ENCODE peak calls at places on chromosome 15, in four cellular contexts. One of them, this sample, is unnamed.

GRCh38 chr15:85554852-85555521 is 174.6 kb downstream of the AKAP13 start:
- DNase-seq in NT2/D1: no peak
- DNase-seq in H1: no peak
- DNase-seq in HepG2: no peak
- DNase-seq in this sample: no peak

GRCh38 chr15:101657968-101658784 is 6.0 kb upstream of the TM2D3 start:
- DNase-seq in NT2/D1: no peak
- DNase-seq in H1: no peak
- DNase-seq in HepG2: no peak
- DNase-seq in this sample: no peak

GRCh38 chr15:43299411-43299810 is 31.0 kb downstream of the LCMT2 start:
- DNase-seq in NT2/D1: no peak
- DNase-seq in H1: no peak
- DNase-seq in HepG2: no peak
- DNase-seq in this sample: no peak

GRCh38 chr15:57259511-57260143 is 116.7 kb upstream of the CGNL1 start:
- DNase-seq in NT2/D1: peak
- DNase-seq in H1: peak
- DNase-seq in HepG2: no peak
- DNase-seq in this sample: no peak

GRCh38 chr15:34362047-34362773 is 4.8 kb downstream of the LPCAT4 start:
- DNase-seq in NT2/D1: no peak
- DNase-seq in H1: no peak
- DNase-seq in HepG2: no peak
- DNase-seq in this sample: no peak

GRCh38 chr15:33154366-33155166 is 39.9 kb downstream of the FMN1 start:
- DNase-seq in NT2/D1: no peak
- DNase-seq in H1: no peak
- DNase-seq in HepG2: no peak
- DNase-seq in this sample: no peak

GRCh38 chr15:48096813-48097212 is 24.0 kb upstream of the SLC24A5 start:
- DNase-seq in NT2/D1: no peak
- DNase-seq in H1: no peak
- DNase-seq in HepG2: no peak
- DNase-seq in this sample: no peak

GRCh38 chr15:29220852-29221251 is 48.8 kb downstream of the NSMCE3 start:
- DNase-seq in NT2/D1: no peak
- DNase-seq in H1: no peak
- DNase-seq in HepG2: no peak
- DNase-seq in this sample: no peak

GRCh38 chr15:22258402-22259150 is 178.2 kb downstream of the OR4M2 start:
- DNase-seq in NT2/D1: no peak
- DNase-seq in H1: no peak
- DNase-seq in HepG2: no peak
- DNase-seq in this sample: no peak

GRCh38 chr15:44298878-44299277 is 10.4 kb downstream of the GOLM2 start:
- DNase-seq in NT2/D1: no peak
- DNase-seq in H1: no peak
- DNase-seq in HepG2: peak
- DNase-seq in this sample: no peak

GRCh38 chr15:44726136-44726535 is 10.2 kb upstream of the TRIM69 start:
- DNase-seq in NT2/D1: no peak
- DNase-seq in H1: no peak
- DNase-seq in HepG2: no peak
- DNase-seq in this sample: no peak

GRCh38 chr15:42511010-42511396 is 15.6 kb downstream of the SNAP23 start:
- DNase-seq in NT2/D1: no peak
- DNase-seq in H1: no peak
- DNase-seq in HepG2: no peak
- DNase-seq in this sample: no peak

GRCh38 chr15:97585408-97585807 is 375.1 kb upstream of the ARRDC4 start:
- DNase-seq in NT2/D1: no peak
- DNase-seq in H1: no peak
- DNase-seq in HepG2: no peak
- DNase-seq in this sample: no peak

GRCh38 chr15:51982013-51982769 is 10.6 kb upstream of the LEO1 start:
- DNase-seq in NT2/D1: no peak
- DNase-seq in H1: no peak
- DNase-seq in HepG2: peak
- DNase-seq in this sample: peak

GRCh38 chr15:26772588-26773484 is at the start of gene GABRB3:
- DNase-seq in NT2/D1: no peak
- DNase-seq in H1: no peak
- DNase-seq in HepG2: no peak
- DNase-seq in this sample: peak

GRCh38 chr15:66788024-66788423 is 86.0 kb downstream of the SMAD6 start:
- DNase-seq in NT2/D1: no peak
- DNase-seq in H1: no peak
- DNase-seq in HepG2: no peak
- DNase-seq in this sample: no peak

GRCh38 chr15:78715439-78715838 is 74.4 kb upstream of the CHRNB4 start:
- DNase-seq in NT2/D1: no peak
- DNase-seq in H1: no peak
- DNase-seq in HepG2: no peak
- DNase-seq in this sample: no peak

GRCh38 chr15:25250011-25250596 is 188.7 kb downstream of the UBE3A start:
- DNase-seq in NT2/D1: no peak
- DNase-seq in H1: no peak
- DNase-seq in HepG2: no peak
- DNase-seq in this sample: no peak

GRCh38 chr15:58398053-58398452 is 33.7 kb upstream of the LIPC start:
- DNase-seq in NT2/D1: no peak
- DNase-seq in H1: no peak
- DNase-seq in HepG2: no peak
- DNase-seq in this sample: no peak

GRCh38 chr15:61835476-61836106 is 224.7 kb downstream of the VPS13C start:
- DNase-seq in NT2/D1: peak
- DNase-seq in H1: peak
- DNase-seq in HepG2: peak
- DNase-seq in this sample: peak

GRCh38 chr15:72437650-72438316 is 36.3 kb upstream of the ARIH1 start:
- DNase-seq in NT2/D1: no peak
- DNase-seq in H1: no peak
- DNase-seq in HepG2: no peak
- DNase-seq in this sample: no peak

GRCh38 chr15:101045835-101046691 is 126.9 kb downstream of the LRRK1 start:
- DNase-seq in NT2/D1: no peak
- DNase-seq in H1: no peak
- DNase-seq in HepG2: no peak
- DNase-seq in this sample: no peak

GRCh38 chr15:35737521-35737920 is 191.6 kb upstream of the DPH6 start:
- DNase-seq in NT2/D1: no peak
- DNase-seq in H1: no peak
- DNase-seq in HepG2: no peak
- DNase-seq in this sample: no peak

GRCh38 chr15:68114840-68115239 is 60.7 kb downstream of the PIAS1 start:
- DNase-seq in NT2/D1: no peak
- DNase-seq in H1: no peak
- DNase-seq in HepG2: no peak
- DNase-seq in this sample: no peak

GRCh38 chr15:88646088-88646405 is 7.2 kb downstream of the ISG20 start:
- DNase-seq in NT2/D1: no peak
- DNase-seq in H1: no peak
- DNase-seq in HepG2: no peak
- DNase-seq in this sample: no peak

GRCh38 chr15:33834892-33835730 is 133.2 kb upstream of the CHRM5 start:
- DNase-seq in NT2/D1: peak
- DNase-seq in H1: peak
- DNase-seq in HepG2: no peak
- DNase-seq in this sample: no peak

GRCh38 chr15:78315686-78316085 is 16.3 kb upstream of the SKIC8 start:
- DNase-seq in NT2/D1: peak
- DNase-seq in H1: no peak
- DNase-seq in HepG2: peak
- DNase-seq in this sample: peak

GRCh38 chr15:43492673-43493601 is at the start of gene TP53BP1:
- DNase-seq in NT2/D1: peak
- DNase-seq in H1: peak
- DNase-seq in HepG2: peak
- DNase-seq in this sample: peak

GRCh38 chr15:74399511-74400312 is 32.3 kb upstream of the CYP11A1 start:
- DNase-seq in NT2/D1: no peak
- DNase-seq in H1: no peak
- DNase-seq in HepG2: no peak
- DNase-seq in this sample: no peak

GRCh38 chr15:69118089-69118488 is 42.3 kb upstream of the GLCE start:
- DNase-seq in NT2/D1: no peak
- DNase-seq in H1: no peak
- DNase-seq in HepG2: no peak
- DNase-seq in this sample: no peak

GRCh38 chr15:66834863-66835557 is 133.0 kb downstream of the SMAD6 start:
- DNase-seq in NT2/D1: peak
- DNase-seq in H1: no peak
- DNase-seq in HepG2: no peak
- DNase-seq in this sample: no peak

GRCh38 chr15:68383161-68384074 is 48.5 kb downstream of the ITGA11 start:
- DNase-seq in NT2/D1: peak
- DNase-seq in H1: no peak
- DNase-seq in HepG2: peak
- DNase-seq in this sample: peak

GRCh38 chr15:51030649-51031316 is 63.9 kb downstream of the TNFAIP8L3 start:
- DNase-seq in NT2/D1: no peak
- DNase-seq in H1: no peak
- DNase-seq in HepG2: peak
- DNase-seq in this sample: no peak

GRCh38 chr15:61046291-61046690 is 182.8 kb downstream of the RORA start:
- DNase-seq in NT2/D1: no peak
- DNase-seq in H1: no peak
- DNase-seq in HepG2: no peak
- DNase-seq in this sample: no peak

GRCh38 chr15:58506064-58506490 is 74.3 kb downstream of the LIPC start:
- DNase-seq in NT2/D1: no peak
- DNase-seq in H1: no peak
- DNase-seq in HepG2: no peak
- DNase-seq in this sample: no peak

GRCh38 chr15:49313650-49314049 is 109.4 kb upstream of the FGF7 start:
- DNase-seq in NT2/D1: no peak
- DNase-seq in H1: no peak
- DNase-seq in HepG2: no peak
- DNase-seq in this sample: no peak

GRCh38 chr15:95495033-95495541 is 835.4 kb upstream of the NR2F2 start:
- DNase-seq in NT2/D1: no peak
- DNase-seq in H1: no peak
- DNase-seq in HepG2: no peak
- DNase-seq in this sample: no peak

GRCh38 chr15:25171856-25172687 is 217.3 kb downstream of the SNRPN start:
- DNase-seq in NT2/D1: no peak
- DNase-seq in H1: no peak
- DNase-seq in HepG2: no peak
- DNase-seq in this sample: no peak

DNA sequence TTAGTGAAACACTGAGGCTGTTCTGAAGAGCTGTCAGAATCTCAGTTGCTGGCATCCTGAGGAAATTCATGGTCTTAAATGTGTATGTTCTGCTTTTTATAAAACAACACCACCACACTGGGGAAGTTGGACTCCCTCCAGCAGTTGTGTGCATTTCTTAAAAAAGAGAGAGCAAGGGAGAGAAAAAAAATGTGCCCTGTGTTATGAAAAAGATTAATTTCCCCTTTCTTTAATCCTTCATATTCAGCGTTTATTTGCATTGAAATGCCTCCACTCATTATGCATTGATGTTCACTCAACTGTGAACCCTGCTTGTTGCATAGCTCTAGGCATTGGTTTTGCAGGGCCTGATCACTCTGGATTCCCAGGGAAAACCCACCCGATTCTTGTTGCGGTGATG is 4.4 kb upstream of the ZNF609 start:
- DNase-seq in NT2/D1: no peak
- DNase-seq in H1: no peak
- DNase-seq in HepG2: no peak
- DNase-seq in this sample: no peak
- TF ChIP-seq SUZ12 in NT2/D1: no peak
- TF ChIP-seq SUZ12 in H1: no peak
- TF ChIP-seq SUZ12 in HepG2: no peak
- TF ChIP-seq SUZ12 in this sample: no peak

GRCh38 chr15:75451674-75452363 is at the start of gene SIN3A:
- DNase-seq in NT2/D1: peak
- DNase-seq in H1: peak
- DNase-seq in HepG2: peak
- DNase-seq in this sample: peak
- TF ChIP-seq SUZ12 in NT2/D1: no peak
- TF ChIP-seq SUZ12 in H1: no peak
- TF ChIP-seq SUZ12 in HepG2: no peak
- TF ChIP-seq SUZ12 in this sample: no peak

GRCh38 chr15:39756806-39757522 is 25.7 kb downstream of the FSIP1 start:
- DNase-seq in NT2/D1: peak
- DNase-seq in H1: no peak
- DNase-seq in HepG2: peak
- DNase-seq in this sample: peak
- TF ChIP-seq SUZ12 in NT2/D1: no peak
- TF ChIP-seq SUZ12 in H1: no peak
- TF ChIP-seq SUZ12 in HepG2: no peak
- TF ChIP-seq SUZ12 in this sample: no peak

GRCh38 chr15:89905846-89906378 is 6.8 kb downstream of the ARPIN start:
- DNase-seq in NT2/D1: no peak
- DNase-seq in H1: no peak
- DNase-seq in HepG2: no peak
- DNase-seq in this sample: no peak

GRCh38 chr15:89904519-89904918 is 8.2 kb downstream of the ARPIN start:
- DNase-seq in NT2/D1: no peak
- DNase-seq in H1: no peak
- DNase-seq in HepG2: no peak
- DNase-seq in this sample: no peak

GRCh38 chr15:89903015-89903857 is 9.4 kb upstream of the AP3S2 start:
- DNase-seq in NT2/D1: no peak
- DNase-seq in H1: no peak
- DNase-seq in HepG2: no peak
- DNase-seq in this sample: no peak

GRCh38 chr15:89900849-89901248 is 7.1 kb upstream of the AP3S2 start:
- DNase-seq in NT2/D1: no peak
- DNase-seq in H1: no peak
- DNase-seq in HepG2: no peak
- DNase-seq in this sample: no peak

DNA sequence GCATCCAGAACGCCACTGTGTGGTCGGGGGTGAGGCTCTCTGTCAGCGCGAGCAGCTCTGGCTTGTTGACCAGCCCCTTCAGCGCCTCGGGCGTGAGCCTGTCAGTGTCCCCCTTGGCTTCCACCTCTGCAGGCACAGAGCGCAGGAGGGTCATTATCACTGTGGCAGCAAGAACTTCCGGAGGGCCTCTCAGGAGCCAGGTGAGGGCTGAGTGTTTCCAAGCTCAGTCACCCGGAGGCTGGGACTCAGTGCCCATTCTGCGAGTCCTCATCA is 9.0 kb downstream of the ARPIN start:
- DNase-seq in NT2/D1: no peak
- DNase-seq in H1: no peak
- DNase-seq in HepG2: no peak
- DNase-seq in this sample: no peak
- TF ChIP-seq SUZ12 in NT2/D1: no peak
- TF ChIP-seq SUZ12 in H1: no peak
- TF ChIP-seq SUZ12 in HepG2: no peak
- TF ChIP-seq SUZ12 in this sample: no peak

GRCh38 chr15:92882697-92883642 is 17.2 kb upstream of the CHD2 start:
- DNase-seq in NT2/D1: no peak
- DNase-seq in H1: no peak
- DNase-seq in HepG2: no peak
- DNase-seq in this sample: no peak
- TF ChIP-seq SUZ12 in NT2/D1: no peak
- TF ChIP-seq SUZ12 in H1: no peak
- TF ChIP-seq SUZ12 in HepG2: no peak
- TF ChIP-seq SUZ12 in this sample: no peak